ENCODE peak calls at places on chromosomes 2 and 18, in six cellular contexts. One of them, this sample, is unnamed.

GRCh38 chr18:227902-228301 is 39.9 kb downstream of the THOC1 start:
- DNase-seq in chondrocyte: no peak
- DNase-seq in HFFc6: no peak
- DNase-seq in HFF-Myc: no peak
- DNase-seq in MM.1S: no peak
- DNase-seq in psoas muscle: no peak
- DNase-seq in this sample: no peak

GRCh38 chr2:163407296-163407695 is 328.5 kb downstream of the FIGN start:
- DNase-seq in MM.1S: no peak
- DNase-seq in chondrocyte: no peak
- DNase-seq in psoas muscle: no peak
- DNase-seq in HFF-Myc: no peak
- DNase-seq in HFFc6: no peak
- DNase-seq in this sample: peak; percentile 51

GRCh38 chr18:34834897-34835296 is 124.8 kb downstream of the DTNA start:
- DNase-seq in psoas muscle: no peak
- DNase-seq in MM.1S: no peak
- DNase-seq in HFF-Myc: no peak
- DNase-seq in chondrocyte: no peak
- DNase-seq in HFFc6: no peak
- DNase-seq in this sample: peak; percentile 14

GRCh38 chr2:254231-254630 is 9.6 kb downstream of the SH3YL1 start:
- DNase-seq in chondrocyte: no peak
- DNase-seq in MM.1S: no peak
- DNase-seq in HFF-Myc: no peak
- DNase-seq in psoas muscle: no peak
- DNase-seq in HFFc6: peak; percentile 7
- DNase-seq in this sample: no peak

GRCh38 chr18:63307555-63308200 is 11.9 kb downstream of the BCL2 start:
- DNase-seq in HFF-Myc: no peak
- DNase-seq in chondrocyte: no peak
- DNase-seq in psoas muscle: no peak
- DNase-seq in HFFc6: no peak
- DNase-seq in MM.1S: no peak
- DNase-seq in this sample: peak; percentile 6

GRCh38 chr2:181523756-181524155 is 66.6 kb downstream of the ITGA4 start:
- DNase-seq in HFFc6: no peak
- DNase-seq in MM.1S: no peak
- DNase-seq in chondrocyte: no peak
- DNase-seq in HFF-Myc: no peak
- DNase-seq in psoas muscle: no peak
- DNase-seq in this sample: no peak

GRCh38 chr2:178320011-178320410 is 125.7 kb downstream of the OSBPL6 start:
- DNase-seq in MM.1S: no peak
- DNase-seq in HFF-Myc: no peak
- DNase-seq in chondrocyte: no peak
- DNase-seq in HFFc6: no peak
- DNase-seq in psoas muscle: no peak
- DNase-seq in this sample: no peak

GRCh38 chr2:17643031-17643615 is 102.6 kb downstream of the VSNL1 start:
- DNase-seq in MM.1S: no peak
- DNase-seq in HFF-Myc: peak; percentile 96
- DNase-seq in chondrocyte: no peak
- DNase-seq in psoas muscle: no peak
- DNase-seq in HFFc6: peak; percentile 93
- DNase-seq in this sample: peak; percentile 98

GRCh38 chr2:231930601-231931281 is 4.5 kb upstream of the NPPC start:
- DNase-seq in psoas muscle: peak; percentile 85
- DNase-seq in HFF-Myc: no peak
- DNase-seq in HFFc6: no peak
- DNase-seq in MM.1S: no peak
- DNase-seq in chondrocyte: peak; percentile 65
- DNase-seq in this sample: peak; percentile 84

GRCh38 chr2:231931481-231931915 is 5.3 kb upstream of the NPPC start:
- DNase-seq in HFFc6: no peak
- DNase-seq in chondrocyte: peak; percentile 34
- DNase-seq in MM.1S: no peak
- DNase-seq in psoas muscle: peak; percentile 79
- DNase-seq in HFF-Myc: no peak
- DNase-seq in this sample: peak; percentile 78

GRCh38 chr2:231928901-231929725 is 2.9 kb upstream of the NPPC start:
- DNase-seq in HFF-Myc: no peak
- DNase-seq in psoas muscle: no peak
- DNase-seq in MM.1S: no peak
- DNase-seq in chondrocyte: peak; percentile 51
- DNase-seq in HFFc6: no peak
- DNase-seq in this sample: no peak

GRCh38 chr2:231928481-231928880 is 2.3 kb upstream of the NPPC start:
- DNase-seq in MM.1S: no peak
- DNase-seq in psoas muscle: no peak
- DNase-seq in HFF-Myc: no peak
- DNase-seq in chondrocyte: peak; percentile 54
- DNase-seq in HFFc6: no peak
- DNase-seq in this sample: no peak

GRCh38 chr2:231929961-231930600 is 3.9 kb upstream of the NPPC start:
- DNase-seq in HFF-Myc: no peak
- DNase-seq in MM.1S: no peak
- DNase-seq in psoas muscle: peak; percentile 71
- DNase-seq in HFFc6: no peak
- DNase-seq in chondrocyte: peak; percentile 73
- DNase-seq in this sample: peak; percentile 35
- TF ChIP-seq CTCF in HFF-Myc: peak; percentile 80
- TF ChIP-seq CTCF in MM.1S: peak; percentile 49
- TF ChIP-seq CTCF in psoas muscle: no peak
- TF ChIP-seq CTCF in HFFc6: peak; percentile 71
- TF ChIP-seq CTCF in chondrocyte: peak; percentile 51
- TF ChIP-seq CTCF in this sample: peak; percentile 37

DNA sequence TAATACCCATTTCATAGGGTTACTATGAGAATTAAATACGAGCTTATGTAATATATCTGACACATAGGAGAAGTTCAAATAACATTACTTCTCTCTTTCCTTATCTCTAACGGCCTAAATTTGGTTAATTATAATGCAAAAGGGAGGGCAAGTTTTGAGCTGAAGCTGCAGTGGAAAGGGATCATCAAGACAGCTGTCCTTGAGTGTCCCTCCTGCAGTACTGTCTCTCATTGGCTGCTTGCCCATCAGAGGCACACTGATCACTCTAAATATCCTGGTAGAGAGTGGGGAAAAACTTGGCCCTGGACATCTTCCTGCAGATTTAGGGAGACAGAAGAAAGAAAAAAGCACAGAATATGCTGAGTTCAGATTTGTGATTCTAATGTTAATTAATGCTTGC is 186.0 kb downstream of the CAMKMT start:
- DNase-seq in MM.1S: no peak
- DNase-seq in psoas muscle: no peak
- DNase-seq in HFF-Myc: no peak
- DNase-seq in HFFc6: no peak
- DNase-seq in chondrocyte: no peak
- DNase-seq in this sample: no peak
- TF ChIP-seq CTCF in MM.1S: no peak
- TF ChIP-seq CTCF in psoas muscle: no peak
- TF ChIP-seq CTCF in HFF-Myc: no peak
- TF ChIP-seq CTCF in HFFc6: no peak
- TF ChIP-seq CTCF in chondrocyte: no peak
- TF ChIP-seq CTCF in this sample: no peak

GRCh38 chr18:24860978-24861680 is 400.7 kb downstream of the HRH4 start:
- DNase-seq in HFF-Myc: no peak
- DNase-seq in psoas muscle: no peak
- DNase-seq in MM.1S: no peak
- DNase-seq in HFFc6: no peak
- DNase-seq in chondrocyte: no peak
- DNase-seq in this sample: no peak
- TF ChIP-seq CTCF in HFF-Myc: no peak
- TF ChIP-seq CTCF in psoas muscle: no peak
- TF ChIP-seq CTCF in MM.1S: no peak
- TF ChIP-seq CTCF in HFFc6: no peak
- TF ChIP-seq CTCF in chondrocyte: no peak
- TF ChIP-seq CTCF in this sample: no peak

DNA sequence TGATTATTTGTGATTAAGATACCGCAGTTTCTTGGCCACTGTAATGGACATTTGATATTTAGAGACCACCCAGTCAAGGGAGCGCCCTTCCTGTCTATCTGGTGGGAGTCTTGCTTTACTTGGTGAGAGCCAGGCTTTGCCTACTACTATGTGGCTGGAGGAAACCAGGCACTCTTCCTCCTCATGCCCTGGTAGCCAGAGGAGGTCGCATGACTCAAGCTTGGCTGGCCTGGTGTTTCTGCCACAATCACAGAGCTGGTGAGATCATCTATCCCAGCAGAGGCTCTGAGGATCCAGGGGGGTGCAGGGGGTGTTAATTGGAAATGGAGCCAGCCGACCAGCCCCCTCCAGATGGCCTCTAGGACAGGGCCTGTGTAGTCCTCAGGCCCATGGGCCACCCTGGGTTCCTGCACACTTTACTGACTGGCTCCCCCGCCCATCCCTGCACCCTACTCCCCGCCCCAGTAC is 46.8 kb upstream of the BIN1 start:
- DNase-seq in psoas muscle: peak; percentile 86
- DNase-seq in HFF-Myc: no peak
- DNase-seq in HFFc6: peak; percentile 85
- DNase-seq in chondrocyte: no peak
- DNase-seq in MM.1S: no peak
- DNase-seq in this sample: peak; percentile 92
- TF ChIP-seq CTCF in psoas muscle: no peak
- TF ChIP-seq CTCF in HFF-Myc: no peak
- TF ChIP-seq CTCF in HFFc6: no peak
- TF ChIP-seq CTCF in chondrocyte: no peak
- TF ChIP-seq CTCF in MM.1S: no peak
- TF ChIP-seq CTCF in this sample: no peak

GRCh38 chr2:50672286-50672685 is 359.6 kb downstream of the NRXN1 start:
- DNase-seq in HFF-Myc: no peak
- DNase-seq in HFFc6: no peak
- DNase-seq in psoas muscle: no peak
- DNase-seq in chondrocyte: no peak
- DNase-seq in MM.1S: no peak
- DNase-seq in this sample: no peak

DNA sequence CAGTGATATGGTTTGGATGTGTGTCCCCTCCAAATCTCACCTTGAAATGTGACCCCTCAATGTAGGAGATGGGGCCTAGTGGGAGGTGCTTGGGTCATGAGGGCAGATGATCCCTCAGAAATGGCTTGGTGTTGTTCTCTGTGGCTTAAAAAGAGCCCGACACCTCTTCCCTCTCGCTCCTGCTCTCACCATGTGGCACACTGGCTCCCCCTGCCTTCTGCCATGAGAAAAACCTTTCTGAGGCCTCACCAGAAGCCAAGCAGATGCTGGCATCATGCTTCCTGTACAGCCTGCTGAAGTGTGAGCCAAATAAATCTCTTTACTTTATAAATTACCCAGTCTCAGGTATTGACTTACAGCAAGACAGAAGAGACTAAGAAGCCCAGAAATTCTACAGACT is 357.1 kb downstream of the NRXN1 start:
- DNase-seq in psoas muscle: no peak
- DNase-seq in HFFc6: no peak
- DNase-seq in HFF-Myc: no peak
- DNase-seq in MM.1S: no peak
- DNase-seq in chondrocyte: no peak
- DNase-seq in this sample: no peak
- TF ChIP-seq CTCF in psoas muscle: no peak
- TF ChIP-seq CTCF in HFFc6: no peak
- TF ChIP-seq CTCF in HFF-Myc: no peak
- TF ChIP-seq CTCF in MM.1S: peak; percentile 15
- TF ChIP-seq CTCF in chondrocyte: peak; percentile 8
- TF ChIP-seq CTCF in this sample: no peak

GRCh38 chr2:29011650-29012060 is 30.6 kb downstream of the TOGARAM2 start:
- DNase-seq in HFFc6: no peak
- DNase-seq in MM.1S: no peak
- DNase-seq in HFF-Myc: no peak
- DNase-seq in chondrocyte: no peak
- DNase-seq in psoas muscle: peak; percentile 98
- DNase-seq in this sample: no peak
- TF ChIP-seq CTCF in HFFc6: no peak
- TF ChIP-seq CTCF in MM.1S: no peak
- TF ChIP-seq CTCF in HFF-Myc: no peak
- TF ChIP-seq CTCF in chondrocyte: no peak
- TF ChIP-seq CTCF in psoas muscle: no peak
- TF ChIP-seq CTCF in this sample: no peak

DNA sequence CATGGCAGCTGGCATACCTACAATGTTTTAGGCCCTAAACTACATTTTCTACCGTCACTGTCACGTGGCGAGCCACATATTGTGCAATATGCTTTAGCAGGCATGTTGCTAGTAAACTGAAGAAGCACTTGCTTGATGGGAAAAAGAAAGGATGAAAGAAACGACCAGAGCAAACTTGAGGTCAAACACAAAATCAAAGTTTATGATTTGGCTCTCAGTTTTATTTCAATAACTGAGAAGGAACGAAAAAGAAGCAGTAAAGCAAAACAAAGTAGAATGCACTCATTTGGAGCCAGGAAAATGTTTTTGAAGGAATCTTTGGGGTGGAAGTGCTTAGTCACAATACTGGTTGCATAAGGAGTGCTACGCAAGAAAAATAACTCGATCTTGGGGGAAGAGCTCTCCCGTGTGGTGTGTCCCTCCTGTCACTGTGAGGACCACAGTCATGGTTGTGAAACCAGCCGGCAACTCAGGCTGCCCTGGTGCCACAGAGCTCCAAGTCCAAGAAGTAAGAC is 349.8 kb downstream of the RBM43 start:
- DNase-seq in HFF-Myc: peak; percentile 44
- DNase-seq in HFFc6: peak; percentile 85
- DNase-seq in chondrocyte: no peak
- DNase-seq in MM.1S: no peak
- DNase-seq in psoas muscle: peak; percentile 75
- DNase-seq in this sample: peak; percentile 97
- TF ChIP-seq CTCF in HFF-Myc: peak; percentile 9
- TF ChIP-seq CTCF in HFFc6: peak; percentile 66
- TF ChIP-seq CTCF in chondrocyte: peak; percentile 74
- TF ChIP-seq CTCF in MM.1S: no peak
- TF ChIP-seq CTCF in psoas muscle: peak; percentile 16
- TF ChIP-seq CTCF in this sample: peak; percentile 42

GRCh38 chr18:48345596-48345995 is 63.6 kb downstream of the ZBTB7C start:
- DNase-seq in MM.1S: no peak
- DNase-seq in HFF-Myc: no peak
- DNase-seq in psoas muscle: peak; percentile 57
- DNase-seq in HFFc6: peak; percentile 5
- DNase-seq in chondrocyte: peak; percentile 69
- DNase-seq in this sample: peak; percentile 34
- TF ChIP-seq CTCF in MM.1S: peak; percentile 17
- TF ChIP-seq CTCF in HFF-Myc: peak; percentile 43
- TF ChIP-seq CTCF in psoas muscle: peak; percentile 51
- TF ChIP-seq CTCF in HFFc6: peak; percentile 74
- TF ChIP-seq CTCF in chondrocyte: peak; percentile 71
- TF ChIP-seq CTCF in this sample: peak; percentile 59

This sample was measured in fibroblast of mammary gland.